ENCODE peak calls at places on chromosomes 11 and 22, in eight cellular contexts. P is body of pancreas, X is left ventricle myocardium inferior, I is AG10803, J is Peyer's patch, N is epithelial cell of esophagus, Z is testis, C is tibial artery. Y is an unnamed sample.

GRCh38 chr11:19607656-19608360 is 104.8 kb upstream of the NAV2 start:
- DNase-seq in P (no peak), X (no peak), I (no peak), J (no peak), N (no peak), Z (no peak), C (no peak), Y (no peak)

GRCh38 chr22:31083377-31083768 is 2.3 kb downstream of the SMTN start:
- DNase-seq in P (peak; percentile 93), X (no peak), I (no peak), J (peak; percentile 70), N (no peak), Z (no peak), C (no peak), Y (no peak)

GRCh38 chr22:36386900-36387663 is 685 bp downstream of the MYH9 start:
- DNase-seq in P (peak; percentile 81), X (peak; percentile 81), I (no peak), J (peak; percentile 93), N (peak; percentile 37), Z (peak; percentile 36), C (peak; percentile 67), Y (no peak)

GRCh38 chr11:45179686-45180085 is 33.2 kb downstream of the PRDM11 start:
- DNase-seq in P (no peak), X (no peak), I (no peak), J (no peak), N (no peak), Z (no peak), C (no peak), Y (no peak)

GRCh38 chr11:105137286-105137685 is 2.3 kb downstream of the CARD18 start:
- DNase-seq in P (no peak), X (no peak), I (no peak), J (no peak), N (peak; percentile 63), Z (no peak), C (no peak), Y (no peak)

GRCh38 chr11:8070417-8071101 is 10.5 kb upstream of the TUB start:
- DNase-seq in P (no peak), X (no peak), I (peak; percentile 41), J (peak; percentile 42), N (peak; percentile 37), Z (no peak), C (peak; percentile 20), Y (no peak)

GRCh38 chr11:88016392-88017020 is 158.7 kb downstream of the RAB38 start:
- DNase-seq in P (peak; percentile 92), X (peak; percentile 16), I (peak; percentile 87), J (peak; percentile 85), N (peak; percentile 86), Z (peak; percentile 93), C (peak; percentile 86), Y (peak; percentile 55)

GRCh38 chr11:45092901-45093760 is 53.3 kb upstream of the PRDM11 start:
- DNase-seq in P (no peak), X (no peak), I (peak; percentile 45), J (peak; percentile 49), N (peak; percentile 15), Z (no peak), C (no peak), Y (no peak)

GRCh38 chr11:7524831-7525230 is 11.0 kb downstream of the PPFIBP2 start:
- DNase-seq in P (no peak), X (no peak), I (no peak), J (no peak), N (peak; percentile 78), Z (no peak), C (no peak), Y (no peak)

GRCh38 chr22:48660795-48661740 is 1166.6 kb downstream of the BRD1 start:
- DNase-seq in P (no peak), X (no peak), I (peak; percentile 9), J (no peak), N (no peak), Z (no peak), C (no peak), Y (no peak)

GRCh38 chr22:42933783-42934144 is 76.7 kb upstream of the ARFGAP3 start:
- DNase-seq in P (peak; percentile 68), X (no peak), I (peak; percentile 97), J (no peak), N (peak; percentile 76), Z (no peak), C (no peak), Y (peak; percentile 93)

GRCh38 chr22:36144886-36145541 is 15.5 kb downstream of the APOL3 start:
- DNase-seq in P (peak; percentile 77), X (peak; percentile 51), I (peak; percentile 78), J (peak; percentile 74), N (peak; percentile 42), Z (peak; percentile 77), C (peak; percentile 63), Y (no peak)

GRCh38 chr11:94519478-94520084 is 7.3 kb downstream of the C11orf97 start:
- DNase-seq in P (peak; percentile 21), X (no peak), I (peak; percentile 25), J (no peak), N (peak; percentile 34), Z (no peak), C (no peak), Y (no peak)

GRCh38 chr11:105469931-105470330 is 139.9 kb upstream of the GRIA4 start:
- DNase-seq in P (no peak), X (no peak), I (no peak), J (no peak), N (no peak), Z (no peak), C (no peak), Y (no peak)

GRCh38 chr11:36449566-36450390 is 60.3 kb downstream of the TRAF6 start:
- DNase-seq in P (no peak), X (no peak), I (peak; percentile 39), J (no peak), N (no peak), Z (no peak), C (no peak), Y (no peak)

GRCh38 chr11:1939006-1939626 is 8.0 kb upstream of the MRPL23 start:
- DNase-seq in P (no peak), X (no peak), I (no peak), J (peak; percentile 41), N (no peak), Z (no peak), C (no peak), Y (no peak)

GRCh38 chr22:48264586-48264985 is 1502.1 kb downstream of the TBC1D22A start:
- DNase-seq in P (no peak), X (no peak), I (no peak), J (no peak), N (no peak), Z (no peak), C (no peak), Y (no peak)

GRCh38 chr11:1766719-1767398 is 3.1 kb upstream of the CTSD start:
- DNase-seq in P (no peak), X (no peak), I (no peak), J (no peak), N (no peak), Z (no peak), C (peak; percentile 16), Y (no peak)

GRCh38 chr11:86800076-86800955 is at the start of gene PRSS23:
- DNase-seq in P (peak; percentile 69), X (peak; percentile 66), I (peak; percentile 61), J (peak; percentile 60), N (peak; percentile 71), Z (peak; percentile 76), C (peak; percentile 63), Y (no peak)

GRCh38 chr22:16807109-16807508 is 18.1 kb downstream of the XKR3 start:
- DNase-seq in P (no peak), X (no peak), I (no peak), J (no peak), N (no peak), Z (no peak), C (no peak), Y (no peak)

GRCh38 chr22:29877620-29878019 is 5.4 kb upstream of the MTMR3 start:
- DNase-seq in P (no peak), X (no peak), I (peak; percentile 75), J (no peak), N (peak; percentile 39), Z (no peak), C (no peak), Y (peak; percentile 44)

GRCh38 chr11:109421981-109422590 is at the start of gene C11orf87:
- DNase-seq in P (no peak), X (no peak), I (no peak), J (no peak), N (peak; percentile 18), Z (no peak), C (no peak), Y (no peak)

GRCh38 chr11:109423860-109424190 is 1.8 kb downstream of the C11orf87 start:
- DNase-seq in P (no peak), X (no peak), I (no peak), J (no peak), N (no peak), Z (no peak), C (no peak), Y (no peak)

GRCh38 chr11:109423114-109423859 is 1.3 kb downstream of the C11orf87 start:
- DNase-seq in P (no peak), X (no peak), I (no peak), J (no peak), N (no peak), Z (no peak), C (no peak), Y (no peak)

GRCh38 chr11:109424893-109425292 is 2.9 kb downstream of the C11orf87 start:
- DNase-seq in P (peak; percentile 36), X (no peak), I (no peak), J (no peak), N (peak; percentile 59), Z (peak; percentile 42), C (no peak), Y (no peak)

GRCh38 chr11:109422755-109423113 is 744 bp downstream of the C11orf87 start:
- DNase-seq in P (no peak), X (no peak), I (peak; percentile 43), J (no peak), N (peak; percentile 37), Z (no peak), C (no peak), Y (no peak)
- H3K4me3 ChIP-seq in P (no peak overlapping the region), X (peak overlapping the region; percentile 60), I (peak overlapping the region; percentile 72), J (no peak overlapping the region), N (peak overlapping the region; percentile 30), Z (no peak overlapping the region), C (peak overlapping the region; percentile 12), Y (peak overlapping the region; percentile 63)

GRCh38 chr11:15901046-15901445 is 455.3 kb downstream of the SOX6 start:
- DNase-seq in P (peak; percentile 15), X (no peak), I (no peak), J (no peak), N (no peak), Z (peak; percentile 47), C (no peak), Y (no peak)
- TF ChIP-seq CTCF in P (peak; percentile 14), X (peak; percentile 62), I (no peak), J (no peak), N (no peak), Z (no peak), C (no peak), Y (no peak)

GRCh38 chr11:67435727-67436458 is 1.6 kb downstream of the PTPRCAP start:
- DNase-seq in P (no peak), X (no peak), I (no peak), J (no peak), N (no peak), Z (no peak), C (no peak), Y (no peak)
- H3K4me3 ChIP-seq in P (no peak overlapping the region), X (no peak overlapping the region), I (no peak overlapping the region), J (peak overlapping the region; percentile 76), N (no peak overlapping the region), Z (no peak overlapping the region), C (no peak overlapping the region), Y (no peak overlapping the region)

DNA sequence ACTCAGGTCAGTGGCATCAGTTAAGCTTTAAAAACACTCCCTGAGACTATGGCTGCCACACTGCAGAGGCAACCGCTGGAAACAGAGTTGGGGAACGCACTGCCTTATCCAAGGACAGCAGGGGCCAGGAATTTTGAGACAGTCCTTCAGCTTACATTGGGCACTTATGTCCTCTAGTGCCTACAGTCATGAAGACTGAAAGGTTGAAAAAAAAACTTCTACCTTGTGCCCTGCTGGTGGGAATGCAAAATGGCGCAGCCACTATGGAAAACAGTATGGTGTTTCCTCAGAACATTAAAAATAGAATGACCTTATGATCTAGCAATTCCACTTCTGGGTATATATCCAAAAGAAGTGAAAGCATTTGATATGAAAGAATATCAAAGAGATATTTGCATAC is 19.6 kb downstream of the DKK3 start:
- DNase-seq in P (no peak), X (no peak), I (no peak), J (no peak), N (no peak), Z (no peak), C (no peak), Y (no peak)
- TF ChIP-seq CTCF in P (no peak), X (peak; percentile 35), I (peak; percentile 28), J (no peak), N (peak; percentile 30), Z (no peak), C (no peak), Y (no peak)

Y was measured in AG04449.